ENCODE peak calls at places on chromosomes 7 and 10, in seven cellular contexts. One of them, this sample, is unnamed.

GRCh38 chr7:135877799-135878198 is 99.4 kb downstream of the MTPN start:
- DNase-seq in dorsolateral prefrontal cortex: no peak
- DNase-seq in kidney: no peak
- DNase-seq in BE2C: no peak
- DNase-seq in trophoblast cell: peak; percentile 91
- DNase-seq in thoracic aorta: no peak
- DNase-seq in GM23338: no peak
- DNase-seq in this sample: no peak

GRCh38 chr7:35253680-35254495 is at the start of gene TBX20:
- DNase-seq in dorsolateral prefrontal cortex: no peak
- DNase-seq in kidney: peak; percentile 72
- DNase-seq in BE2C: peak; percentile 91
- DNase-seq in trophoblast cell: peak; percentile 69
- DNase-seq in thoracic aorta: no peak
- DNase-seq in GM23338: peak; percentile 82
- DNase-seq in this sample: peak; percentile 59

GRCh38 chr10:104209575-104210198 is 22.5 kb downstream of the CFAP43 start:
- DNase-seq in dorsolateral prefrontal cortex: peak; percentile 49
- DNase-seq in kidney: no peak
- DNase-seq in BE2C: peak; percentile 31
- DNase-seq in trophoblast cell: no peak
- DNase-seq in thoracic aorta: no peak
- DNase-seq in GM23338: peak; percentile 79
- DNase-seq in this sample: no peak

GRCh38 chr10:46225597-46225996 is 61.2 kb upstream of the ANTXRL start:
- DNase-seq in dorsolateral prefrontal cortex: no peak
- DNase-seq in kidney: peak; percentile 48
- DNase-seq in BE2C: no peak
- DNase-seq in trophoblast cell: no peak
- DNase-seq in thoracic aorta: no peak
- DNase-seq in GM23338: no peak
- DNase-seq in this sample: no peak

GRCh38 chr7:33998487-33998886 is 93.1 kb downstream of the BMPER start:
- DNase-seq in dorsolateral prefrontal cortex: no peak
- DNase-seq in kidney: no peak
- DNase-seq in BE2C: no peak
- DNase-seq in trophoblast cell: no peak
- DNase-seq in thoracic aorta: no peak
- DNase-seq in GM23338: no peak
- DNase-seq in this sample: no peak

GRCh38 chr10:79166312-79166721 is 97.6 kb downstream of the ZMIZ1 start:
- DNase-seq in dorsolateral prefrontal cortex: no peak
- DNase-seq in kidney: no peak
- DNase-seq in BE2C: no peak
- DNase-seq in trophoblast cell: no peak
- DNase-seq in thoracic aorta: no peak
- DNase-seq in GM23338: no peak
- DNase-seq in this sample: no peak

GRCh38 chr10:67779455-67780205 is 58.4 kb downstream of the DNAJC12 start:
- DNase-seq in dorsolateral prefrontal cortex: peak; percentile 70
- DNase-seq in kidney: no peak
- DNase-seq in BE2C: peak; percentile 70
- DNase-seq in trophoblast cell: peak; percentile 43
- DNase-seq in thoracic aorta: peak; percentile 24
- DNase-seq in GM23338: peak; percentile 86
- DNase-seq in this sample: no peak

GRCh38 chr7:105656922-105657521 is 75.7 kb upstream of the EFCAB10 start:
- DNase-seq in dorsolateral prefrontal cortex: no peak
- DNase-seq in kidney: no peak
- DNase-seq in BE2C: peak; percentile 67
- DNase-seq in trophoblast cell: no peak
- DNase-seq in thoracic aorta: no peak
- DNase-seq in GM23338: peak; percentile 95
- DNase-seq in this sample: no peak

GRCh38 chr7:836429-836828 is 4.2 kb downstream of the SUN1 start:
- DNase-seq in dorsolateral prefrontal cortex: no peak
- DNase-seq in kidney: peak; percentile 33
- DNase-seq in BE2C: peak; percentile 30
- DNase-seq in trophoblast cell: no peak
- DNase-seq in thoracic aorta: no peak
- DNase-seq in GM23338: peak; percentile 37
- DNase-seq in this sample: no peak

GRCh38 chr10:1102836-1103235 is 46.7 kb downstream of the WDR37 start:
- DNase-seq in dorsolateral prefrontal cortex: no peak
- DNase-seq in kidney: no peak
- DNase-seq in BE2C: no peak
- DNase-seq in trophoblast cell: no peak
- DNase-seq in thoracic aorta: no peak
- DNase-seq in GM23338: no peak
- DNase-seq in this sample: no peak

GRCh38 chr10:132784582-132785432 is 1.1 kb downstream of the NKX6-2 start:
- DNase-seq in dorsolateral prefrontal cortex: no peak
- DNase-seq in kidney: no peak
- DNase-seq in BE2C: no peak
- DNase-seq in trophoblast cell: no peak
- DNase-seq in thoracic aorta: no peak
- DNase-seq in GM23338: peak; percentile 75
- DNase-seq in this sample: no peak

GRCh38 chr7:30618961-30619360 is 24.3 kb downstream of the GARS1 start:
- DNase-seq in dorsolateral prefrontal cortex: no peak
- DNase-seq in kidney: no peak
- DNase-seq in BE2C: no peak
- DNase-seq in trophoblast cell: no peak
- DNase-seq in thoracic aorta: no peak
- DNase-seq in GM23338: no peak
- DNase-seq in this sample: no peak

GRCh38 chr7:142231716-142232115 is 26.1 kb downstream of the PRSS58 start:
- DNase-seq in dorsolateral prefrontal cortex: no peak
- DNase-seq in kidney: no peak
- DNase-seq in BE2C: peak; percentile 43
- DNase-seq in trophoblast cell: no peak
- DNase-seq in thoracic aorta: no peak
- DNase-seq in GM23338: peak; percentile 79
- DNase-seq in this sample: no peak

GRCh38 chr10:46218921-46219320 is 67.9 kb upstream of the ANTXRL start:
- DNase-seq in dorsolateral prefrontal cortex: no peak
- DNase-seq in kidney: no peak
- DNase-seq in BE2C: peak; percentile 45
- DNase-seq in trophoblast cell: no peak
- DNase-seq in thoracic aorta: no peak
- DNase-seq in GM23338: no peak
- DNase-seq in this sample: no peak

GRCh38 chr7:102181517-102181916 is 105.2 kb upstream of the SH2B2 start:
- DNase-seq in dorsolateral prefrontal cortex: no peak
- DNase-seq in kidney: no peak
- DNase-seq in BE2C: no peak
- DNase-seq in trophoblast cell: no peak
- DNase-seq in thoracic aorta: no peak
- DNase-seq in GM23338: no peak
- DNase-seq in this sample: no peak

DNA sequence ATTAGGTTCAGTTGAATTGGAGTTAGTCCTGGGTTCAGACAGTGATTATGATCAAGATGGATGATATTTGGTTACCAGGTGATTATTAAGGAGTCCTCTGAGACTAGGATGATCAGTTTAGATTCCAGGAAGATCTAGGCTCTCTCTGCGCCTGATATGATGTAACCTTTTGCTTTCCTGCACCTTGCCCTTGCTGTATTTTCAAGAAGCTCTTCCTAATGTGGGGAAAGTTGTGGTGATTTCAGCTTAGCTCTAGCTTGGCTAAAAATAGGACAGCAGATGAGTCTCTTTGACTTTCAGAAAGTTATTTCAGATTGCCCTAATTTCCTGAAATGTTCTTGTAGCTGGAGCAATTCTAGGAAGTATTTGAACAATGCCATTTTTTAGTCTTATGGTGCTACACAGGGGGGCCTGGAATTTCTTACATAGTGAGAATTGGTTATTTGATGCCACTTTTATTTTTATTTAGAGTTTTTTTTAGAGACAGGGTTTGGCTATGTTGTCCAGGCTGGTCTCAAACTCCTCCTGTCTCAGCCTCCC is 3.8 kb downstream of the LCOR start:
- DNase-seq in dorsolateral prefrontal cortex: no peak
- DNase-seq in kidney: no peak
- DNase-seq in BE2C: no peak
- DNase-seq in trophoblast cell: no peak
- DNase-seq in thoracic aorta: no peak
- DNase-seq in GM23338: no peak
- DNase-seq in this sample: no peak
- H3K4me3 ChIP-seq in dorsolateral prefrontal cortex: no peak overlapping the region
- H3K4me3 ChIP-seq in kidney: no peak overlapping the region
- H3K4me3 ChIP-seq in BE2C: no peak overlapping the region
- H3K4me3 ChIP-seq in trophoblast cell: no peak overlapping the region
- H3K4me3 ChIP-seq in thoracic aorta: no peak overlapping the region
- H3K4me3 ChIP-seq in GM23338: no peak overlapping the region
- H3K4me3 ChIP-seq in this sample: no peak overlapping the region

DNA sequence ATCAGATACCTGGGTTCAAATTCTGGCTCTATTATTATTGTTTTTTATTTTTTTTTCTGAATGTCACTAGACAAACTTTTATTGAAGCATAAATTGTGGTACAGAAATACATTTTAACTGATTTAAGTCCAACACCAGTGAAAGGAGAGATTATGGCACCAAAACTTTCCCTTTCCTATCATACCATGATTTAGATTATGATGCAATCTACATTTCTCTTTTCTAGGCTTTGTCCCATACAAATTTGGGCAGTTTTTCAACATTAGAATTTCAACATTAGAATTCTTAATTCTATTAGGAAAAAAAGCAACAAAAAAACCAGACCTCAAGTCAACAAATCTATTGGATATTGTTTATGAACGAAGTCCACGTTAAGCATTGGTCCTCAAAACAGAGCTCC is 11.0 kb downstream of the AS3MT start:
- DNase-seq in dorsolateral prefrontal cortex: no peak
- DNase-seq in kidney: no peak
- DNase-seq in BE2C: no peak
- DNase-seq in trophoblast cell: no peak
- DNase-seq in thoracic aorta: no peak
- DNase-seq in GM23338: no peak
- DNase-seq in this sample: no peak
- H3K4me3 ChIP-seq in dorsolateral prefrontal cortex: no peak overlapping the region
- H3K4me3 ChIP-seq in kidney: no peak overlapping the region
- H3K4me3 ChIP-seq in BE2C: no peak overlapping the region
- H3K4me3 ChIP-seq in trophoblast cell: no peak overlapping the region
- H3K4me3 ChIP-seq in thoracic aorta: no peak overlapping the region
- H3K4me3 ChIP-seq in GM23338: no peak overlapping the region
- H3K4me3 ChIP-seq in this sample: no peak overlapping the region

DNA sequence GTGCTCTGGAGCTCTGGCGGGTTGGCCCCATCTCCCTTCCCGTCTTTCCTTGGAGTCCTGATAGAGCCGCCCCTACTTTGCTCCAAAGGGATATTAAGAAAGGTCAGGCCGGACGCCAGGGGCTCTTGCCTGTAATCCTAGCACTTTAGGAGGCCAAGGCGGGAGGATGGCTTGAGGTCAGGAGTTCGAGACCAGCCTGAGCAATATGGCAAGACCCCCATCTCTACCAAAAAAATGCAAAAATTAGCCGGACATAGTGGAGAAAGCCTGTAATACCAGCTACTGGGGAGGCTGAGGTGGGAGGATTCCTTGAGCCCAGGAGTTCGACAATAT is 313 bp upstream of the MLXIPL start:
- DNase-seq in dorsolateral prefrontal cortex: no peak
- DNase-seq in kidney: no peak
- DNase-seq in BE2C: no peak
- DNase-seq in trophoblast cell: no peak
- DNase-seq in thoracic aorta: no peak
- DNase-seq in GM23338: no peak
- DNase-seq in this sample: no peak
- H3K4me3 ChIP-seq in dorsolateral prefrontal cortex: peak overlapping the region; percentile 76
- H3K4me3 ChIP-seq in kidney: no peak overlapping the region
- H3K4me3 ChIP-seq in BE2C: no peak overlapping the region
- H3K4me3 ChIP-seq in trophoblast cell: no peak overlapping the region
- H3K4me3 ChIP-seq in thoracic aorta: peak overlapping the region; percentile 70
- H3K4me3 ChIP-seq in GM23338: peak overlapping the region; percentile 36
- H3K4me3 ChIP-seq in this sample: peak overlapping the region; percentile 60

DNA sequence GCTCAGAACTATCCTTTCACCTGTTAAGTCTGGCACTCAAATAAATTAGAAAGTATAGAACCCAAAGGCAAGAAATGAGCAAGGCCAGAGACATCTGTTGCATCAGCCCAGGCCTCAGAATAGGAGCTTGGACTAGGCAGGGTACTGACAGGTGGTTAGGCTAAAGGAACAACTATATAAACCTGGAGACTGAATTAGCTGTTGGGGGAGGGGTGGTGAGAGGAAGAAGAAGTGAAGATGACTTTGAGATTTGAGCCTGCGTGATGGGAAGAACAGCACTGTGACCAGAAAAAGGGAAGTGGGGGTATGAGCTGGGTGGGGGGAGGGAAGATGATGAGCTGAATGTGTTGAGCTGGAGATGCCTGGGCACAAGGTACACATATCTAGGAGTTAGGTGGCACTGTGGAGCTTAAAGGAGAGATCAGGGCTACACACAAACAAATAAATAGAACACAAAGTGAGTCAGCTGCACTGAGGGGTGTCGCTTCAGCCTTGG is 244.7 kb downstream of the PTEN start:
- DNase-seq in dorsolateral prefrontal cortex: no peak
- DNase-seq in kidney: no peak
- DNase-seq in BE2C: no peak
- DNase-seq in trophoblast cell: no peak
- DNase-seq in thoracic aorta: no peak
- DNase-seq in GM23338: no peak
- DNase-seq in this sample: no peak
- H3K4me3 ChIP-seq in dorsolateral prefrontal cortex: no peak overlapping the region
- H3K4me3 ChIP-seq in kidney: no peak overlapping the region
- H3K4me3 ChIP-seq in BE2C: no peak overlapping the region
- H3K4me3 ChIP-seq in trophoblast cell: no peak overlapping the region
- H3K4me3 ChIP-seq in thoracic aorta: no peak overlapping the region
- H3K4me3 ChIP-seq in GM23338: no peak overlapping the region
- H3K4me3 ChIP-seq in this sample: no peak overlapping the region

DNA sequence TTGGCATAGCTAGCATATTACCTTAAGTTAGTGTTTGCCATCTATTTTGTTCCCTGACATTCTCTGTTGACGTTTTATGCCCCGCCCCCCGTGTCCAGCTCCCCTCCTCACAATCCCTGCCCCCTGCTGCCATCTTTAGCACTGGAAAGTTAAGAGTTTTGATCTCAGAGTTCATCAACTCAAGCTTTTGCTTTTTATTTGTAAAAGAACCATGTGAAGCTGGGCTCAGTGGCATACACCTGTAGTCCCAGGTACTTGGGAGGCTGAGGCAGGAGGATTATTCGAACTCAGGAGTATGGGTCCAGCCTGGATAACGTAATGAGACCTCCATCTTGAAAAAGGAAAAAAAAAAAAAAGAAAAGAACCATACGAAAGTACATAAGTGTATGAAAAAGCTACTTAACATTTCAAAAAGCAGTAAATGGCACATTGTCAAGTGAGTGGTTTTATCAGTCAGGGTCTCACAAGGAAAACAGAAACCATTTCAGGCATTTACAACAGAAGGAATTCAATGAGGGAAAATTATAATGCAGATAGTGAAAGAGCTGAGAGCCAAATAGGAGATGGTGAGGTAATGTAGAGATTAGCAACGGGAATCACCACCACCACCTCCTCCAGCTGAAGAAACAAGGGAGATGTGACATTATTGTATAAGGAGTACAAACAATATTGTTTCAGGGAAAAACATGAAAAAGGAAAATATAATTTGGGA is 64.9 kb downstream of the MCU start:
- DNase-seq in dorsolateral prefrontal cortex: no peak
- DNase-seq in kidney: no peak
- DNase-seq in BE2C: no peak
- DNase-seq in trophoblast cell: no peak
- DNase-seq in thoracic aorta: no peak
- DNase-seq in GM23338: peak; percentile 78
- DNase-seq in this sample: no peak
- H3K4me3 ChIP-seq in dorsolateral prefrontal cortex: no peak overlapping the region
- H3K4me3 ChIP-seq in kidney: no peak overlapping the region
- H3K4me3 ChIP-seq in BE2C: no peak overlapping the region
- H3K4me3 ChIP-seq in trophoblast cell: no peak overlapping the region
- H3K4me3 ChIP-seq in thoracic aorta: no peak overlapping the region
- H3K4me3 ChIP-seq in GM23338: peak overlapping the region; percentile 39
- H3K4me3 ChIP-seq in this sample: no peak overlapping the region

This sample was measured in lower lobe of right lung.